ENCODE peak calls at places on chromosome 1, in six cellular contexts. S is transverse colon, H is cardiac muscle cell, Z is ovary, X is heart right ventricle, I is mammary epithelial cell. B is an unnamed sample.

GRCh38 chr1:85495556-85495955 is 30.6 kb upstream of the DDAH1 start:
- DNase-seq in S (peak; percentile 12), H (no peak), Z (no peak), X (no peak), I (peak; percentile 84), B (no peak)

GRCh38 chr1:208238710-208239517 is 5.3 kb downstream of the PLXNA2 start:
- DNase-seq in S (no peak), H (peak; percentile 74), Z (no peak), X (no peak), I (peak; percentile 80), B (no peak)

GRCh38 chr1:245871881-245872280 is 635.2 kb downstream of the SMYD3 start:
- DNase-seq in S (no peak), H (peak; percentile 79), Z (no peak), X (no peak), I (no peak), B (peak; percentile 98)

GRCh38 chr1:179016694-179017382 is 8.9 kb upstream of the FAM20B start:
- DNase-seq in S (peak; percentile 97), H (peak; percentile 89), Z (peak; percentile 63), X (peak; percentile 81), I (peak; percentile 95), B (peak; percentile 84)

GRCh38 chr1:202009326-202010031 is 908 bp upstream of the ELF3 start:
- DNase-seq in S (peak; percentile 86), H (peak; percentile 85), Z (peak; percentile 82), X (peak; percentile 80), I (peak; percentile 80), B (no peak)

GRCh38 chr1:206809504-206810084 is 37.3 kb upstream of the IL10 start:
- DNase-seq in S (peak; percentile 34), H (peak; percentile 71), Z (no peak), X (no peak), I (peak; percentile 38), B (no peak)

GRCh38 chr1:30902653-30903290 is 5.8 kb downstream of the SDC3 start:
- DNase-seq in S (no peak), H (no peak), Z (no peak), X (no peak), I (no peak), B (no peak)

GRCh38 chr1:109474697-109475096 is 8.4 kb downstream of the SYPL2 start:
- DNase-seq in S (no peak), H (no peak), Z (no peak), X (no peak), I (no peak), B (no peak)

GRCh38 chr1:201020040-201020591 is 3.4 kb downstream of the KIF21B start:
- DNase-seq in S (peak; percentile 65), H (no peak), Z (no peak), X (no peak), I (no peak), B (no peak)

DNA sequence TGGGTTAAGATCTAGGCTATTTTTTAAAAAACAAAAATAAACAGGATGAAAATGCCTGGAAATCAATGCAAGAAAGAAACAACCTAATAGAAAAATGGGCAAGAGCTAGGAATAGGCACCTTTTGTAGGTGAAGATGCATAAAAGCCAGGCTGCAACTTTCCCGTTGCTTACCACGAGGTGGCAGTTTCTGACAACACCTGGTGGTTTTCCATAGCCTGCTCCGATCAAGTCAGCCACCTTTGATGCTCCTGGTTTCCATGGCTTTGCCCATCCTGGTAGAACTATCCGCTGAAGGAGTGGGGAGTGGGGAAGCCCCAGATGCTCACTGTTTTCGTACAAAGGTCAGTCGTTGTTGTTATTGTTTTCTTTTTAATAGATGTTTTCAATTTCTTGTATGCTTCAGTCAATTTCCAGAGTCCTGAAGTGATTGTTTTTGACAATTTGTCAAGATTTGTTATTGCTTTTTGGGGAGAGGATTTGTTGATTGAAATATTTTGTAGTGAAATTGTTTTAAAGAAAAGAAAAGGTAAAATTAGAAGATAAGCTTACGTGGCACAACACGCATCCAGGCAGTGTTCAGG is 24.1 kb downstream of the UBE2Q1 start:
- DNase-seq in S (peak; percentile 54), H (peak; percentile 24), Z (no peak), X (no peak), I (peak; percentile 44), B (no peak)
- TF ChIP-seq CTCF in S (peak; percentile 50), H (peak; percentile 37), Z (no peak), X (peak; percentile 52), I (peak; percentile 88), B (peak; percentile 45)

DNA sequence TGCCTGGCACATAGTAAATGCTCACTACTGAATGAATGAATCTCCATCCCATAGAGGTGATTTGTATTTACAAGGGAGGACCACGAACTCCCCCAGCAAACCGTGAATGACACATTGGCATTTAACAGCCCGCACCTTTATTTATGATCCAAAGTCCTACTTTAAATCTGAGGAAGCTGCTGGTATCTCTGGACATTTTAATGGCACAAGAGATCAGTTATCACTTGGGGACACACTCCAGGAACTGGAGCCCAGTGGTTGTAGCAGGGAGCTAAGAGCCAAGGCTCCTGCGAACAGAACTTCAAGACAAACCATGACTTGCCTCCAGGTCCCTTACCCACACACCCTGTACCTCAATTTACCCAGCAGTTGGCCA is 1.2 kb downstream of the CTNNBIP1 start:
- DNase-seq in S (no peak), H (no peak), Z (no peak), X (no peak), I (no peak), B (no peak)
- H3K4me3 ChIP-seq in S (no peak overlapping the region), H (peak overlapping the region; percentile 97), Z (peak overlapping the region; percentile 93), X (peak overlapping the region; percentile 99), I (peak overlapping the region; percentile 87), B (peak overlapping the region; percentile 91)

DNA sequence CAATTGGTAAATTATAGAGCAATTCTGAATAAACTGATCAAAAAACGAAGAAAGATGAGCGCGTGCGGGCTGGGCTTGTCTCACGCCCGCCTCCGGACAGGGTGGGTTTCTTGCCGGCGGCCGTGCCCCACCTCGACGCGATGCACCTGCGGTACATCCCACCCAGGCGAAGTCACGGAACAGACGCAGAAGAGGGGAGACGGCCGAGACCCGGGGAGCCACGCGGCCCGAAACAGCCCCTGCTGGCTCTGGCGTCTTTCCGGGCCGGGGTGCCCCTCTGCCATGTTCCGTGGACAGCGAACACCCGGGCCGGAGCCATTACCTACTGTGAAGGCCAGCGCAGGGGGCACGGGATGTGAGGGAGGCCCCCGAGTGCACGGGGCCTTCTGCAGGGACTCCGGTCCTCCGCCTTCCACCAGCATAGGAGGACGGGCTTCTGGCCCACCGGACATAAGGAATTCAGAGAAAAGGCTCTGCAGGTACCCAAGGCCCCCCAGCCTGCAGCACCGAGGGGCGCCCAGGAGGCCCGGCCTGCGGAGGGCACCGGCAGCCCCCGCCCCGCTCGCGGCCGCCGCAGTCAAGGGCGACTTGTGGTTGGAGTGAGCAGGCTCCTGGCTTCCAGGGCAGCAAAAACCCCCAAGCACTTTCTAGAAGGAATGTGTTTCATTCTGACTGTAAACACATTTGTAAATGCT is 7.6 kb upstream of the C1QTNF12 start:
- DNase-seq in S (no peak), H (no peak), Z (no peak), X (no peak), I (no peak), B (no peak)
- H3K36me3 ChIP-seq in S (no peaks in the 10 kb centered on the region), H (peaks cover 8% of the 10 kb centered on the region), Z (no peaks in the 10 kb centered on the region), X (no peaks in the 10 kb centered on the region), I (peaks cover 3% of the 10 kb centered on the region), B (peaks cover 20% of the 10 kb centered on the region)

GRCh38 chr1:45084562-45084961 is 72.5 kb downstream of the UROD start:
- DNase-seq in S (no peak), H (no peak), Z (no peak), X (no peak), I (no peak), B (no peak)

DNA sequence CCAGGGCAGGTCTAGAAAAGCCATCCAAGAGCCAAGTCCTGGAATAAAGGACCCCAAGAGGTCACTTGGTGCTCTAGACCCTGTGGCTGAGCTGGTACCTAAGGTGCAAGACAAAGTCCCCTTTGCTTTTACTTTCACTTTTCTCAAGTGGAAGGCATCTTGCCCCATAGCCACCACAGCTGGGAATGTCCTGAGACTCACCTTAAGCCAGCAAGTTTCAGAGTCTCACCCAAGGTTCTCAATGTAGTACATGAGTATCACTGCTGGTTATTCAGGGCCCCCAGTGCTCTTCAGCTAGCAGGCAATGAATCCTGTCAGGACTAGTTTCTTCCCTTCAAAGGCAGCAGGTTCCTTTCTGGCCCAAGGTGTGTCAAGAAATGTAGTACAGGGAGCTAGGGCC is 67.5 kb downstream of the UROD start:
- DNase-seq in S (no peak), H (no peak), Z (no peak), X (no peak), I (no peak), B (no peak)
- TF ChIP-seq CTCF in S (no peak), H (no peak), Z (no peak), X (no peak), I (no peak), B (no peak)

GRCh38 chr1:92482665-92483441 is 3.9 kb downstream of the GFI1 start:
- DNase-seq in S (peak; percentile 30), H (peak; percentile 16), Z (no peak), X (no peak), I (peak; percentile 17), B (no peak)
- H3K4me3 ChIP-seq in S (peak overlapping the region; percentile 0), H (peak overlapping the region; percentile 6), Z (peak overlapping the region; percentile 20), X (peak overlapping the region; percentile 51), I (no peak overlapping the region), B (no peak overlapping the region)

GRCh38 chr1:246969621-246970020 is 37.9 kb upstream of the AHCTF1 start:
- DNase-seq in S (no peak), H (no peak), Z (no peak), X (no peak), I (no peak), B (no peak)

GRCh38 chr1:246971322-246971721 is 36.5 kb downstream of the ZNF695 start:
- DNase-seq in S (peak; percentile 42), H (peak; percentile 73), Z (peak; percentile 73), X (peak; percentile 63), I (no peak), B (no peak)

GRCh38 chr1:246966502-246966901 is 34.8 kb upstream of the AHCTF1 start:
- DNase-seq in S (no peak), H (no peak), Z (no peak), X (no peak), I (no peak), B (no peak)

GRCh38 chr1:246971969-246972368 is 35.9 kb downstream of the ZNF695 start:
- DNase-seq in S (no peak), H (no peak), Z (no peak), X (no peak), I (no peak), B (no peak)
- H3K36me3 ChIP-seq in S (no peaks in the 10 kb centered on the region), H (no peaks in the 10 kb centered on the region), Z (no peaks in the 10 kb centered on the region), X (no peaks in the 10 kb centered on the region), I (no peaks in the 10 kb centered on the region), B (no peaks in the 10 kb centered on the region)

GRCh38 chr1:53314606-53315005 is 13.3 kb downstream of the LRP8 start:
- DNase-seq in S (no peak), H (no peak), Z (no peak), X (no peak), I (no peak), B (no peak)

GRCh38 chr1:53315456-53316048 is 12.3 kb downstream of the LRP8 start:
- DNase-seq in S (peak; percentile 41), H (no peak), Z (no peak), X (no peak), I (no peak), B (no peak)

GRCh38 chr1:53317651-53318539 is 10.0 kb downstream of the LRP8 start:
- DNase-seq in S (no peak), H (no peak), Z (no peak), X (no peak), I (no peak), B (no peak)

GRCh38 chr1:53316742-53317650 is 10.9 kb downstream of the LRP8 start:
- DNase-seq in S (no peak), H (no peak), Z (no peak), X (no peak), I (no peak), B (no peak)

GRCh38 chr1:53316058-53316741 is 11.7 kb downstream of the LRP8 start:
- DNase-seq in S (peak; percentile 19), H (peak; percentile 35), Z (no peak), X (no peak), I (no peak), B (no peak)
- TF ChIP-seq CTCF in S (no peak), H (peak; percentile 18), Z (no peak), X (no peak), I (no peak), B (peak; percentile 42)

GRCh38 chr1:44418022-44418673 is 13.1 kb downstream of the RNF220 start:
- DNase-seq in S (no peak), H (no peak), Z (no peak), X (no peak), I (no peak), B (no peak)
- H3K4me3 ChIP-seq in S (no peak overlapping the region), H (peak overlapping the region; percentile 32), Z (no peak overlapping the region), X (peak overlapping the region; percentile 44), I (no peak overlapping the region), B (no peak overlapping the region)